ENCODE peak calls at places on chromosomes 1 and 21, in four cellular contexts. J is left ventricle myocardium inferior, H is choroid plexus epithelial cell, S is MM.1S. D is an unnamed sample.
A peak's percentile ranks its signal among the peaks of the same experiment; 100 is the strongest.

GRCh38 chr1:229133734-229134265 is 137.1 kb upstream of the RAB4A start:
- DNase-seq in J (no peak), H (no peak), S (no peak), D (no peak)

GRCh38 chr1:8109226-8109625 is 83.1 kb upstream of the ERRFI1 start:
- DNase-seq in J (no peak), H (no peak), S (no peak), D (no peak)

GRCh38 chr1:147598631-147599361 is 57.5 kb downstream of the BCL9 start:
- DNase-seq in J (no peak), H (no peak), S (peak; percentile 31), D (peak; percentile 24)

GRCh38 chr1:161506336-161507223 is 1.3 kb downstream of the FCGR2A start:
- DNase-seq in J (peak; percentile 25), H (peak; percentile 82), S (no peak), D (no peak)

GRCh38 chr1:21913258-21913657 is 23.9 kb downstream of the HSPG2 start:
- DNase-seq in J (no peak), H (no peak), S (no peak), D (no peak)

GRCh38 chr1:194846488-194846887 is 1660.1 kb upstream of the B3GALT2 start:
- DNase-seq in J (no peak), H (no peak), S (peak; percentile 71), D (no peak)

GRCh38 chr1:5959667-5960230 is 32.5 kb downstream of the NPHP4 start:
- DNase-seq in J (no peak), H (no peak), S (no peak), D (no peak)

GRCh38 chr1:150874455-150875196 is 1.8 kb downstream of the ARNT start:
- DNase-seq in J (no peak), H (no peak), S (no peak), D (no peak)

GRCh38 chr1:165383067-165383466 is 26.6 kb upstream of the LMX1A start:
- DNase-seq in J (peak; percentile 32), H (peak; percentile 5), S (no peak), D (no peak)

DNA sequence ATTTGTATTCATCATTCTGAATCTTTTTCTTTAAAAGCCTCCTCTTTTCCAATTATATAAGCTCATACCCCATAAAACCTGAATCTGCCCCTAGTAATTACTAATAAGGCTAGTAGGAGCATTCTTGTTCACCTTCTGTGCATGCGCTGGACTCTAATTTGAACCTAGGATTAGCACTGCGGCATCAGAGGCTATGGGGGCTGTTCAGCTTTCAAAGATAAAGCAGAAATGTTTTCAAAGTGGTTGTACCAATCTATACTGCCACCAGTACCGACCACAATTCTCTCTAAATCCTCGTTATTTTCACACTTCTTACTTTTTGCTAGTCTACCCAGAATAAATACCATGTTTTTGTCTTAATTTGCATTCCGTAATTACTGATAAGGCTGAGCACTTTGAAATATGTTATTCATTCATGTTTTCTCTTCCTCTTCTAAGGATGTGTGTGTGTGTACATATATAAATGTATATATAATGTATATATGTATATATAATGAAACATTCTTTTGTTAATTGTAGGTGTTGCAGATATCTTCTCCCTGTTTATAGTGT is 1.6 kb upstream of the DDX59 start:
- DNase-seq in J (no peak), H (no peak), S (no peak), D (no peak)
- H3K4me3 ChIP-seq in J (no peak overlapping the region), H (no peak overlapping the region), S (no peak overlapping the region), D (peak overlapping the region; percentile 73)

GRCh38 chr1:214317734-214318133 is 36.8 kb downstream of the SMYD2 start:
- DNase-seq in J (no peak), H (peak; percentile 36), S (no peak), D (no peak)
- TF ChIP-seq CTCF in J (peak; percentile 7), H (peak; percentile 39), S (no peak), D (no peak)

GRCh38 chr1:91891969-91892368 is 6.0 kb upstream of the TGFBR3 start:
- DNase-seq in J (no peak), H (peak; percentile 39), S (no peak), D (peak; percentile 40)
- H3K4me3 ChIP-seq in J (peak overlapping the region; percentile 5), H (no peak overlapping the region), S (no peak overlapping the region), D (no peak overlapping the region)

GRCh38 chr1:102872097-102872496 is 236.2 kb downstream of the COL11A1 start:
- DNase-seq in J (no peak), H (no peak), S (no peak), D (no peak)
- TF ChIP-seq CTCF in J (no peak), H (peak; percentile 40), S (no peak), D (peak; percentile 7)

GRCh38 chr21:31198575-31198974 is 145.5 kb downstream of the TIAM1 start:
- DNase-seq in J (no peak), H (peak; percentile 81), S (peak; percentile 62), D (peak; percentile 42)

GRCh38 chr21:31201144-31201543 is 142.9 kb downstream of the TIAM1 start:
- DNase-seq in J (no peak), H (peak; percentile 23), S (no peak), D (no peak)

GRCh38 chr21:31204801-31205200 is 139.3 kb downstream of the TIAM1 start:
- DNase-seq in J (no peak), H (no peak), S (no peak), D (no peak)

GRCh38 chr21:31203371-31204054 is 140.5 kb downstream of the TIAM1 start:
- DNase-seq in J (no peak), H (peak; percentile 49), S (no peak), D (no peak)

GRCh38 chr21:31201548-31201947 is 142.5 kb downstream of the TIAM1 start:
- DNase-seq in J (no peak), H (peak; percentile 68), S (no peak), D (peak; percentile 18)
- H3K4me3 ChIP-seq in J (no peak overlapping the region), H (no peak overlapping the region), S (no peak overlapping the region), D (no peak overlapping the region)

GRCh38 chr1:84078824-84079167 is 65.3 kb upstream of the PRKACB start:
- DNase-seq in J (no peak), H (no peak), S (no peak), D (no peak)

GRCh38 chr1:84083321-84083720 is 60.8 kb upstream of the PRKACB start:
- DNase-seq in J (no peak), H (no peak), S (no peak), D (no peak)

GRCh38 chr1:84073266-84073665 is 70.8 kb upstream of the PRKACB start:
- DNase-seq in J (no peak), H (peak; percentile 66), S (no peak), D (no peak)

GRCh38 chr1:84078108-84078823 is 65.8 kb upstream of the PRKACB start:
- DNase-seq in J (no peak), H (peak; percentile 28), S (no peak), D (peak; percentile 14)

GRCh38 chr1:84077476-84078107 is 66.5 kb upstream of the PRKACB start:
- DNase-seq in J (peak; percentile 66), H (peak; percentile 61), S (peak; percentile 61), D (peak; percentile 86)
- TF ChIP-seq CTCF in J (peak; percentile 3), H (no peak), S (no peak), D (no peak)

GRCh38 chr1:168135116-168135981 is 1.4 kb downstream of the GPR161 start:
- DNase-seq in J (no peak), H (peak; percentile 28), S (no peak), D (no peak)
- H3K4me3 ChIP-seq in J (peak overlapping the region; percentile 77), H (peak overlapping the region; percentile 68), S (peak overlapping the region; percentile 81), D (no peak overlapping the region)

GRCh38 chr21:38249879-38250278 is 6.9 kb upstream of the KCNJ15 start:
- DNase-seq in J (no peak), H (no peak), S (no peak), D (no peak)
- TF ChIP-seq CTCF in J (no peak), H (no peak), S (no peak), D (no peak)

DNA sequence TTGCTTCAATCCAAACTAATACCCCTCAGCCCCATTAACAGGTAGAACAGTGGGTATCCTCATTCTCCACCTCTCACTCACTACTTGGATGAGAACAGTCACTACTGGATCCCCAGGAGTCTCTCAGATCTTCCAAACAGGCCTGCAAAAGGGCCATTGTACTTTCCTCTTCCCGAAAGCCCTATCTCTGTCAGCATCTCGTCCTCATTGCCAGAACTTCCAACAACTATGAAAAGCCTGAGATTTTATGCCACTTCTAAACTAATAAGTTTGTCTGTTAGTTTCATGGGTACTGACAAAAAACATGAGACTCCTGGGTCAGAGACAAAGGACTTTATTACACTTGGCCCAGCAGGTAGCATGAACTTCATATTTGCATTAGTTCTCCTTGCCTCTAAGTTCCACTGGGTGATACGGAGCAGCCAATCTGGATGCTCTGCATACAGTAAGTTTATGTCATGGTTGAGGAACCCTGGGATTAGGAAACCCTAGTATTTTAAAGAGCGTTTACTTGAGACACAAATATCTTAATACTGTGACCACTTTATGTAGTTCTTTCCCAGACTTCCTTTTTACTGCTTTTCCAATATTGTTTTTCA is 38.1 kb downstream of the VANGL2 start:
- DNase-seq in J (no peak), H (no peak), S (peak; percentile 26), D (no peak)
- H3K4me3 ChIP-seq in J (peak overlapping the region; percentile 39), H (no peak overlapping the region), S (peak overlapping the region; percentile 45), D (peak overlapping the region; percentile 55)

D was measured in GM12865.